ENCODE peak calls at places on chromosomes 3 and 15, in seven cellular contexts. One of them, this sample, is unnamed. For H3K4me1, the result is how much of the 10 kb centered on the place peaks cover.

GRCh38 chr15:70299931-70300858 is 202.5 kb upstream of the TLE3 start:
- DNase-seq in neuronal stem cell: no peak
- DNase-seq in GM23338: no peak
- DNase-seq in hepatocyte: peak
- DNase-seq in fibroblast of lung: no peak
- DNase-seq in left lung: no peak
- DNase-seq in psoas muscle: no peak
- DNase-seq in this sample: no peak

GRCh38 chr3:69120879-69121464 is 1.4 kb downstream of the LMOD3 start:
- DNase-seq in hepatocyte: peak
- DNase-seq in GM23338: peak
- DNase-seq in psoas muscle: peak
- DNase-seq in left lung: no peak
- DNase-seq in neuronal stem cell: peak
- DNase-seq in fibroblast of lung: peak
- DNase-seq in this sample: peak

GRCh38 chr3:188734395-188734794 is 437.4 kb upstream of the TPRG1 start:
- DNase-seq in neuronal stem cell: no peak
- DNase-seq in hepatocyte: no peak
- DNase-seq in left lung: no peak
- DNase-seq in GM23338: no peak
- DNase-seq in fibroblast of lung: no peak
- DNase-seq in psoas muscle: no peak
- DNase-seq in this sample: no peak

GRCh38 chr3:57587946-57588345 is 9.2 kb downstream of the ARF4 start:
- DNase-seq in fibroblast of lung: no peak
- DNase-seq in neuronal stem cell: no peak
- DNase-seq in GM23338: no peak
- DNase-seq in hepatocyte: no peak
- DNase-seq in left lung: no peak
- DNase-seq in psoas muscle: no peak
- DNase-seq in this sample: no peak

GRCh38 chr3:4981688-4982494 is 2.7 kb downstream of the BHLHE40 start:
- DNase-seq in GM23338: peak
- DNase-seq in psoas muscle: no peak
- DNase-seq in fibroblast of lung: peak
- DNase-seq in left lung: no peak
- DNase-seq in neuronal stem cell: no peak
- DNase-seq in hepatocyte: peak
- DNase-seq in this sample: no peak

GRCh38 chr3:66722675-66723074 is 221.9 kb upstream of the LRIG1 start:
- DNase-seq in fibroblast of lung: peak
- DNase-seq in neuronal stem cell: no peak
- DNase-seq in hepatocyte: no peak
- DNase-seq in GM23338: no peak
- DNase-seq in left lung: peak
- DNase-seq in psoas muscle: no peak
- DNase-seq in this sample: no peak

GRCh38 chr3:177652556-177653290 is 455.4 kb upstream of the TBL1XR1 start:
- DNase-seq in psoas muscle: no peak
- DNase-seq in hepatocyte: no peak
- DNase-seq in left lung: no peak
- DNase-seq in fibroblast of lung: peak
- DNase-seq in GM23338: no peak
- DNase-seq in neuronal stem cell: no peak
- DNase-seq in this sample: no peak

GRCh38 chr3:138381950-138382715 is 33.8 kb downstream of the MRAS start:
- DNase-seq in left lung: peak
- DNase-seq in psoas muscle: peak
- DNase-seq in fibroblast of lung: peak
- DNase-seq in neuronal stem cell: no peak
- DNase-seq in GM23338: no peak
- DNase-seq in hepatocyte: peak
- DNase-seq in this sample: peak

GRCh38 chr15:61299060-61299763 is 70.1 kb upstream of the RORA start:
- DNase-seq in neuronal stem cell: no peak
- DNase-seq in hepatocyte: no peak
- DNase-seq in psoas muscle: no peak
- DNase-seq in GM23338: no peak
- DNase-seq in fibroblast of lung: peak
- DNase-seq in left lung: peak
- DNase-seq in this sample: peak

GRCh38 chr15:66498501-66499386 is 1.2 kb upstream of the SNAPC5 start:
- DNase-seq in GM23338: peak
- DNase-seq in hepatocyte: peak
- DNase-seq in left lung: no peak
- DNase-seq in neuronal stem cell: no peak
- DNase-seq in fibroblast of lung: peak
- DNase-seq in psoas muscle: no peak
- DNase-seq in this sample: peak

GRCh38 chr3:188901126-188901525 is 270.6 kb upstream of the TPRG1 start:
- DNase-seq in fibroblast of lung: peak
- DNase-seq in hepatocyte: no peak
- DNase-seq in psoas muscle: no peak
- DNase-seq in left lung: no peak
- DNase-seq in GM23338: no peak
- DNase-seq in neuronal stem cell: no peak
- DNase-seq in this sample: peak

GRCh38 chr3:101512521-101513418 is at the start of gene SENP7:
- DNase-seq in GM23338: peak
- DNase-seq in left lung: peak
- DNase-seq in neuronal stem cell: peak
- DNase-seq in hepatocyte: peak
- DNase-seq in psoas muscle: peak
- DNase-seq in fibroblast of lung: peak
- DNase-seq in this sample: peak

GRCh38 chr3:130395916-130396315 is 50.4 kb downstream of the COL6A5 start:
- DNase-seq in hepatocyte: peak
- DNase-seq in psoas muscle: no peak
- DNase-seq in fibroblast of lung: peak
- DNase-seq in neuronal stem cell: no peak
- DNase-seq in left lung: no peak
- DNase-seq in GM23338: peak
- DNase-seq in this sample: no peak

GRCh38 chr3:140370686-140371085 is 307.2 kb upstream of the TRIM42 start:
- DNase-seq in fibroblast of lung: no peak
- DNase-seq in hepatocyte: no peak
- DNase-seq in GM23338: no peak
- DNase-seq in left lung: no peak
- DNase-seq in psoas muscle: no peak
- DNase-seq in neuronal stem cell: no peak
- DNase-seq in this sample: no peak

GRCh38 chr3:106797461-106797860 is 579.8 kb upstream of the CCDC54 start:
- DNase-seq in psoas muscle: no peak
- DNase-seq in hepatocyte: no peak
- DNase-seq in fibroblast of lung: no peak
- DNase-seq in neuronal stem cell: no peak
- DNase-seq in GM23338: no peak
- DNase-seq in left lung: no peak
- DNase-seq in this sample: no peak

GRCh38 chr3:125107861-125108567 is 52.2 kb upstream of the HEG1 start:
- DNase-seq in GM23338: no peak
- DNase-seq in left lung: no peak
- DNase-seq in fibroblast of lung: peak
- DNase-seq in psoas muscle: no peak
- DNase-seq in hepatocyte: no peak
- DNase-seq in neuronal stem cell: no peak
- DNase-seq in this sample: no peak

GRCh38 chr15:95025924-95026728 is 794.8 kb downstream of the MCTP2 start:
- DNase-seq in left lung: no peak
- DNase-seq in neuronal stem cell: peak
- DNase-seq in hepatocyte: peak
- DNase-seq in fibroblast of lung: peak
- DNase-seq in psoas muscle: peak
- DNase-seq in GM23338: peak
- DNase-seq in this sample: peak

GRCh38 chr3:37072892-37073291 is 79.6 kb downstream of the MLH1 start:
- DNase-seq in GM23338: no peak
- DNase-seq in psoas muscle: no peak
- DNase-seq in neuronal stem cell: no peak
- DNase-seq in fibroblast of lung: peak
- DNase-seq in hepatocyte: peak
- DNase-seq in left lung: no peak
- DNase-seq in this sample: no peak

GRCh38 chr3:33075996-33076395 is 20.9 kb downstream of the GLB1 start:
- DNase-seq in GM23338: no peak
- DNase-seq in psoas muscle: no peak
- DNase-seq in hepatocyte: no peak
- DNase-seq in neuronal stem cell: no peak
- DNase-seq in fibroblast of lung: peak
- DNase-seq in left lung: no peak
- DNase-seq in this sample: peak

GRCh38 chr3:20458994-20459736 is 273.2 kb upstream of the SGO1 start:
- DNase-seq in neuronal stem cell: no peak
- DNase-seq in hepatocyte: no peak
- DNase-seq in fibroblast of lung: peak
- DNase-seq in psoas muscle: no peak
- DNase-seq in GM23338: no peak
- DNase-seq in left lung: no peak
- DNase-seq in this sample: no peak

GRCh38 chr15:90647326-90647725 is 69.8 kb upstream of the BLM start:
- DNase-seq in psoas muscle: no peak
- DNase-seq in left lung: no peak
- DNase-seq in GM23338: no peak
- DNase-seq in neuronal stem cell: no peak
- DNase-seq in fibroblast of lung: no peak
- DNase-seq in hepatocyte: peak
- DNase-seq in this sample: no peak

GRCh38 chr3:138812806-138813205 is 21.9 kb downstream of the PIK3CB start:
- DNase-seq in GM23338: no peak
- DNase-seq in neuronal stem cell: no peak
- DNase-seq in psoas muscle: no peak
- DNase-seq in left lung: no peak
- DNase-seq in hepatocyte: no peak
- DNase-seq in fibroblast of lung: peak
- DNase-seq in this sample: no peak

GRCh38 chr15:91289324-91289723 is 189.3 kb downstream of the SV2B start:
- DNase-seq in hepatocyte: no peak
- DNase-seq in GM23338: peak
- DNase-seq in left lung: no peak
- DNase-seq in psoas muscle: no peak
- DNase-seq in neuronal stem cell: no peak
- DNase-seq in fibroblast of lung: no peak
- DNase-seq in this sample: no peak

GRCh38 chr3:117565777-117566176 is 856.2 kb downstream of the TUSC7 start:
- DNase-seq in left lung: no peak
- DNase-seq in hepatocyte: no peak
- DNase-seq in fibroblast of lung: no peak
- DNase-seq in neuronal stem cell: no peak
- DNase-seq in GM23338: no peak
- DNase-seq in psoas muscle: no peak
- DNase-seq in this sample: no peak

GRCh38 chr3:126834596-126835471 is 130.8 kb downstream of the CHCHD6 start:
- DNase-seq in GM23338: no peak
- DNase-seq in hepatocyte: no peak
- DNase-seq in neuronal stem cell: no peak
- DNase-seq in psoas muscle: no peak
- DNase-seq in fibroblast of lung: no peak
- DNase-seq in left lung: peak
- DNase-seq in this sample: no peak

GRCh38 chr3:126836220-126836860 is 132.3 kb downstream of the CHCHD6 start:
- DNase-seq in neuronal stem cell: no peak
- DNase-seq in left lung: no peak
- DNase-seq in psoas muscle: no peak
- DNase-seq in hepatocyte: no peak
- DNase-seq in GM23338: no peak
- DNase-seq in fibroblast of lung: no peak
- DNase-seq in this sample: no peak

GRCh38 chr3:126832933-126833332 is 128.9 kb downstream of the CHCHD6 start:
- DNase-seq in left lung: no peak
- DNase-seq in hepatocyte: no peak
- DNase-seq in fibroblast of lung: no peak
- DNase-seq in psoas muscle: no peak
- DNase-seq in neuronal stem cell: no peak
- DNase-seq in GM23338: no peak
- DNase-seq in this sample: no peak

GRCh38 chr3:126837773-126838172 is 133.7 kb downstream of the CHCHD6 start:
- DNase-seq in fibroblast of lung: no peak
- DNase-seq in psoas muscle: no peak
- DNase-seq in neuronal stem cell: no peak
- DNase-seq in hepatocyte: no peak
- DNase-seq in left lung: no peak
- DNase-seq in GM23338: no peak
- DNase-seq in this sample: no peak

GRCh38 chr3:126835472-126836219 is 131.6 kb downstream of the CHCHD6 start:
- DNase-seq in GM23338: peak
- DNase-seq in psoas muscle: no peak
- DNase-seq in left lung: no peak
- DNase-seq in fibroblast of lung: peak
- DNase-seq in neuronal stem cell: no peak
- DNase-seq in hepatocyte: peak
- DNase-seq in this sample: peak
- H3K27ac ChIP-seq in GM23338: no peak
- H3K27ac ChIP-seq in psoas muscle: no peak
- H3K27ac ChIP-seq in left lung: no peak
- H3K27ac ChIP-seq in fibroblast of lung: no peak
- H3K27ac ChIP-seq in neuronal stem cell: no peak
- H3K27ac ChIP-seq in hepatocyte: no peak
- H3K27ac ChIP-seq in this sample: no peak

GRCh38 chr15:89399390-89400120 is 64.9 kb upstream of the POLG start:
- DNase-seq in hepatocyte: peak
- DNase-seq in GM23338: peak
- DNase-seq in left lung: no peak
- DNase-seq in fibroblast of lung: no peak
- DNase-seq in psoas muscle: no peak
- DNase-seq in neuronal stem cell: no peak
- DNase-seq in this sample: no peak
- H3K4me3 ChIP-seq in hepatocyte: no peak
- H3K4me3 ChIP-seq in GM23338: peak
- H3K4me3 ChIP-seq in left lung: no peak
- H3K4me3 ChIP-seq in fibroblast of lung: no peak
- H3K4me3 ChIP-seq in psoas muscle: peak
- H3K4me3 ChIP-seq in neuronal stem cell: no peak
- H3K4me3 ChIP-seq in this sample: peak

GRCh38 chr15:73986055-73986775 is 5.9 kb downstream of the STOML1 start:
- DNase-seq in GM23338: no peak
- DNase-seq in fibroblast of lung: no peak
- DNase-seq in left lung: no peak
- DNase-seq in psoas muscle: no peak
- DNase-seq in hepatocyte: no peak
- DNase-seq in neuronal stem cell: no peak
- DNase-seq in this sample: peak
- H3K4me1 ChIP-seq in GM23338: under half
- H3K4me1 ChIP-seq in fibroblast of lung: half or more
- H3K4me1 ChIP-seq in left lung: half or more
- H3K4me1 ChIP-seq in psoas muscle: half or more
- H3K4me1 ChIP-seq in hepatocyte: under half
- H3K4me1 ChIP-seq in neuronal stem cell: under half
- H3K4me1 ChIP-seq in this sample: under half

DNA sequence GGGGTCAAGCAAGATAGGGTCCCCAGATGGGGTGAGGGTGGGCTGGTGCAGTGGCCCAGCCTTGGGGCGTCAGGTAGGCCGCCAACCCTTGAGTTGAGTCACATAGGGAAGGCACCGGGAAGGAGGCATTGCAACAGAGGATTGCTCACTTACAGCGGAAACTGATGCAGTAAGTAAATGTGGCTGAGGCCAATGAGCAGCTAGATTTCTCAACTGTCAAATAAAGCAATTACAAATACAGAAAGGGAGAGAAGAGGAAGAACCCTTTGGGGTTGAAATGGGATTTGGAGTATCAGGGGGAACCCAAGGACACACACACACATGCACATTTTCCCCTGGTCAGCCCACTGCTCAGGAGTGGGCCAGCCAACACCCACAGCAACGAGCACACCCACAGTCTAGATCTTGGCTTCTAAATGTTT is 44.0 kb downstream of the CHSY1 start:
- DNase-seq in fibroblast of lung: peak
- DNase-seq in left lung: no peak
- DNase-seq in GM23338: no peak
- DNase-seq in neuronal stem cell: no peak
- DNase-seq in hepatocyte: no peak
- DNase-seq in psoas muscle: peak
- DNase-seq in this sample: no peak
- H3K27ac ChIP-seq in fibroblast of lung: peak
- H3K27ac ChIP-seq in left lung: peak
- H3K27ac ChIP-seq in GM23338: no peak
- H3K27ac ChIP-seq in neuronal stem cell: no peak
- H3K27ac ChIP-seq in hepatocyte: no peak
- H3K27ac ChIP-seq in psoas muscle: no peak
- H3K27ac ChIP-seq in this sample: no peak